ENCODE peak calls at places on chromosome 10, in nine cellular contexts. D is breast epithelium, F is adrenal gland, J is tibial artery, I is cardiac fibroblast, Z is foreskin fibroblast, P is BJ, U is kidney epithelial cell, N is GM06990. B is an unnamed sample.

GRCh38 chr10:21493841-21494220 is 31.7 kb downstream of the SKIDA1 start:
- DNase-seq in D (no peak), F (no peak), J (no peak), I (no peak), Z (no peak), P (no peak), U (no peak), N (no peak), B (no peak)

GRCh38 chr10:108775911-108776475 is 1147.3 kb downstream of the XPNPEP1 start:
- DNase-seq in D (no peak), F (no peak), J (no peak), I (peak; percentile 36), Z (no peak), P (no peak), U (no peak), N (no peak), B (no peak)

GRCh38 chr10:21181451-21181850 is 284.3 kb upstream of the NEBL start:
- DNase-seq in D (peak; percentile 37), F (no peak), J (no peak), I (no peak), Z (no peak), P (no peak), U (no peak), N (no peak), B (no peak)

GRCh38 chr10:30722956-30723355 is 93.4 kb upstream of the LYZL2 start:
- DNase-seq in D (no peak), F (no peak), J (no peak), I (no peak), Z (no peak), P (no peak), U (no peak), N (no peak), B (no peak)

GRCh38 chr10:93951905-93952304 is 41.8 kb upstream of the PLCE1 start:
- DNase-seq in D (no peak), F (no peak), J (no peak), I (no peak), Z (no peak), P (no peak), U (no peak), N (no peak), B (no peak)

GRCh38 chr10:69383485-69384089 is 33.1 kb downstream of the TACR2 start:
- DNase-seq in D (no peak), F (no peak), J (no peak), I (peak; percentile 84), Z (peak; percentile 91), P (peak; percentile 22), U (no peak), N (no peak), B (no peak)

GRCh38 chr10:90222372-90222771 is 521.0 kb downstream of the KIF20B start:
- DNase-seq in D (no peak), F (no peak), J (no peak), I (peak; percentile 67), Z (peak; percentile 93), P (peak; percentile 62), U (no peak), N (no peak), B (no peak)

GRCh38 chr10:86461963-86462804 is 59.4 kb downstream of the WAPL start:
- DNase-seq in D (no peak), F (no peak), J (no peak), I (no peak), Z (no peak), P (no peak), U (no peak), N (no peak), B (no peak)

GRCh38 chr10:11017575-11018425 is at the start of gene CELF2:
- DNase-seq in D (peak; percentile 23), F (peak; percentile 29), J (peak; percentile 73), I (peak; percentile 10), Z (peak; percentile 70), P (no peak), U (no peak), N (peak; percentile 55), B (no peak)

GRCh38 chr10:26571655-26572054 is 125.8 kb upstream of the PDSS1 start:
- DNase-seq in D (no peak), F (no peak), J (no peak), I (no peak), Z (no peak), P (no peak), U (no peak), N (peak; percentile 24), B (no peak)
- H3K4me3 ChIP-seq in D (no peak overlapping the region), F (no peak overlapping the region), J (no peak overlapping the region), I (no peak overlapping the region), Z (no peak overlapping the region), P (no peak overlapping the region), U (no peak overlapping the region), N (no peak overlapping the region), B (no peak overlapping the region)

GRCh38 chr10:1486841-1487240 is 250.5 kb downstream of the ADARB2 start:
- DNase-seq in D (no peak), F (no peak), J (no peak), I (no peak), Z (no peak), P (no peak), U (no peak), N (no peak), B (no peak)

GRCh38 chr10:1489801-1490200 is 247.5 kb downstream of the ADARB2 start:
- DNase-seq in D (no peak), F (no peak), J (no peak), I (no peak), Z (no peak), P (no peak), U (no peak), N (no peak), B (no peak)

GRCh38 chr10:1492641-1493040 is 244.7 kb downstream of the ADARB2 start:
- DNase-seq in D (no peak), F (no peak), J (no peak), I (no peak), Z (no peak), P (no peak), U (no peak), N (no peak), B (no peak)

GRCh38 chr10:1487288-1487687 is 250.0 kb downstream of the ADARB2 start:
- DNase-seq in D (no peak), F (no peak), J (no peak), I (no peak), Z (no peak), P (no peak), U (no peak), N (no peak), B (no peak)

DNA sequence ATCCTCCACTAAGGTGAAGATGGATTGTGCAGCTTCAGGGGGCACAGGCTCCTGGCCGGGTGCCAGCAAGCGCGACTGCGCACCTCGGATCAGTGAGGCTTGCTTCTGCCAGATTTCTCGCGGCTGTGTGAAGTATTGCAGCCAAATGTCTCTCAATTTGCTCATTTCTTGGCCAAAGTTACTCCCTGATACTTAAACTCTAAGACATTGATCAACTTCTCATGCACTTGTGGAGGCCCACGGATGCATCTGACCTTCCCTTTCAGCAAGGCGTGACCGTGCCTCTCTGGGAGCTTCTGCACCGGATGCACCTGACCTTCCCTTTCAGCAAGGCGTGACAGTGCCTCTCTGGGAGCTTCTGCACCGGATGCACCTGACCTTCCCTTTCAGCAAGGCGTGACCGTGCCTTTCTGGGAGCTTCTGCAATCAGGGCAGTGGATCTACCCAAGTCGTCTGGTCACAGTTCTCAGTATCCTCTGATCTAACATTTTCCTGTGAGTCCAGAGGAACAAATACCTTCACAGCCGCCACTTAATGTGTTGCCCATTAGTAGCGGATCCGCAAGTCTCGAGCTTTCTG is 248.3 kb downstream of the ADARB2 start:
- DNase-seq in D (no peak), F (no peak), J (no peak), I (no peak), Z (no peak), P (no peak), U (no peak), N (peak; percentile 79), B (peak; percentile 77)
- TF ChIP-seq CTCF in D (no peak), F (no peak), J (no peak), I (no peak), Z (no peak), P (no peak), U (no peak), N (no peak), B (no peak)

GRCh38 chr10:63260103-63260859 is 127.2 kb downstream of the NRBF2 start:
- DNase-seq in D (no peak), F (no peak), J (no peak), I (no peak), Z (no peak), P (no peak), U (no peak), N (no peak), B (no peak)

GRCh38 chr10:63264852-63265617 is 131.9 kb downstream of the NRBF2 start:
- DNase-seq in D (no peak), F (no peak), J (no peak), I (peak; percentile 59), Z (peak; percentile 81), P (no peak), U (no peak), N (no peak), B (no peak)

GRCh38 chr10:63260860-63261251 is 127.7 kb downstream of the NRBF2 start:
- DNase-seq in D (no peak), F (no peak), J (no peak), I (no peak), Z (no peak), P (no peak), U (no peak), N (peak; percentile 50), B (no peak)

GRCh38 chr10:63261496-63261895 is 128.4 kb downstream of the NRBF2 start:
- DNase-seq in D (no peak), F (no peak), J (no peak), I (no peak), Z (no peak), P (no peak), U (no peak), N (peak; percentile 59), B (no peak)

DNA sequence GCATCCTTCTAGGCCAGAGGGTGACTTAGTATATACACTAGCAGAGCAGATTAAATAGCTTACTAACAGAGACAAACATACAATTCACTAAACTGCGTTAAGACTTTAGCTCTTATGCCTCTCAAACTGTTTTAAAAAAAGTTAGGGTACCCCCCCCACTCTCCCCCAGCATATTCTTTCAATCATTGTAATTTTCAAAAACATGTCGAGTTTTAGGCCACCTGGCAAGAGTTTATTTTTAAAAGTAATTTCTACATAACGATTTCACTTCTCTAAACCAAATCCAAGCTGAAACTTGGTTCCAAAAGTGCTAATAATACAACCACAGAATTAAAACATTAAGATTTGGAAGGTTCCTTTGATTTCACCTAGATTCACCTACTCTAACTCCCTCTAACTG is 129.5 kb downstream of the NRBF2 start:
- DNase-seq in D (no peak), F (no peak), J (no peak), I (no peak), Z (no peak), P (no peak), U (no peak), N (no peak), B (no peak)
- H3K4me3 ChIP-seq in D (no peak overlapping the region), F (no peak overlapping the region), J (no peak overlapping the region), I (no peak overlapping the region), Z (no peak overlapping the region), P (no peak overlapping the region), U (no peak overlapping the region), N (peak overlapping the region; percentile 40), B (no peak overlapping the region)

DNA sequence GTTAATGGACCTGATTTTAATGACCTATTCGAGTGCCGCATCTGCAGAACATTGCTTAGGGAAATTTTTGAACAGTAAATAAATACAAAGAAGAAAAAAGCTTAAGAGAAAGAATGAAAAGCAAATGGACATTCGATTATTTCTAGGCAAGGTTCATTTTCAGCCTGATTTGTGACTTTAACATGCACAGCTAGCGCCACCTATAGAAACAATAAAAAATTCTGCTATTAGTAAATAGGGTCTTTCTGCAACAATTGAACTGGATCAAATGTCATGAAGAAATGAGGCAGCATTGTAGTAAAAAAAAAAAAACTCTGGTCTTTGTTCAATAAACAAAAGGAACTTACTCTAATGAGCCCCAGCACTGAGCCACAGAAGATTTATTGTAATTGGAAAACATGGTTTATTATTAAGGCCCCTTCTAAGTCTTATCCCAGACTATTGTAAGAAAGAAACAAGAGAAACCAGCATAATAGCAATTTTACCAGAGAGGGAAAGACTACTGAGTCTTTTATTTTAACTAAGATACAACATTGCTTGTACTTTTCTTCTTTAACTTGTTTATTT is 41.4 kb upstream of the GHITM start:
- DNase-seq in D (no peak), F (no peak), J (no peak), I (peak; percentile 34), Z (peak; percentile 21), P (no peak), U (no peak), N (no peak), B (no peak)
- TF ChIP-seq CTCF in D (no peak), F (peak; percentile 17), J (no peak), I (peak; percentile 45), Z (peak; percentile 49), P (peak; percentile 64), U (peak; percentile 54), N (peak; percentile 55), B (peak; percentile 49)